ENCODE peak calls at places on chromosomes 5 and 9, in seven cellular contexts. F, C, K, H, W, X and N are unnamed samples.
A peak's percentile ranks its signal among the peaks of the same experiment; 100 is the strongest.

GRCh38 chr5:113034182-113034773 is 57.7 kb downstream of the DCP2 start:
- DNase-seq in F (no peak), C (no peak), K (peak; percentile 90), H (no peak), W (no peak), X (no peak), N (peak; percentile 56)

GRCh38 chr5:137617806-137618205 is 118.1 kb downstream of the KLHL3 start:
- DNase-seq in F (no peak), C (no peak), K (peak; percentile 29), H (no peak), W (no peak), X (no peak), N (peak; percentile 46)

GRCh38 chr5:149445739-149446369 is 66.8 kb upstream of the IL17B start:
- DNase-seq in F (no peak), C (no peak), K (peak; percentile 96), H (no peak), W (no peak), X (no peak), N (peak; percentile 96)

GRCh38 chr5:120394259-120394658 is 69.8 kb upstream of the PRR16 start:
- DNase-seq in F (no peak), C (no peak), K (no peak), H (no peak), W (no peak), X (no peak), N (no peak)

GRCh38 chr5:122902263-122902662 is 56.9 kb downstream of the SNX24 start:
- DNase-seq in F (no peak), C (no peak), K (no peak), H (no peak), W (no peak), X (no peak), N (no peak)

GRCh38 chr9:6230037-6230778 is 14.6 kb downstream of the IL33 start:
- DNase-seq in F (no peak), C (no peak), K (peak; percentile 69), H (no peak), W (no peak), X (no peak), N (no peak)

GRCh38 chr5:50947892-50948683 is 281.7 kb downstream of the PARP8 start:
- DNase-seq in F (no peak), C (no peak), K (no peak), H (no peak), W (no peak), X (no peak), N (no peak)

GRCh38 chr5:1068895-1069719 is 42.8 kb downstream of the SLC12A7 start:
- DNase-seq in F (no peak), C (no peak), K (no peak), H (no peak), W (no peak), X (no peak), N (no peak)

GRCh38 chr9:118183571-118183970 is 479.4 kb downstream of the TLR4 start:
- DNase-seq in F (no peak), C (no peak), K (no peak), H (no peak), W (no peak), X (no peak), N (no peak)

GRCh38 chr9:121057821-121058220 is 7.7 kb upstream of the C5 start:
- DNase-seq in F (no peak), C (no peak), K (no peak), H (no peak), W (no peak), X (no peak), N (no peak)

GRCh38 chr5:80941496-80941895 is 18.7 kb upstream of the RASGRF2 start:
- DNase-seq in F (no peak), C (no peak), K (no peak), H (no peak), W (no peak), X (no peak), N (no peak)

GRCh38 chr5:133440467-133441115 is 171.8 kb downstream of the FSTL4 start:
- DNase-seq in F (no peak), C (no peak), K (no peak), H (no peak), W (no peak), X (no peak), N (no peak)

GRCh38 chr5:122415481-122416120 is 103.6 kb downstream of the SNCAIP start:
- DNase-seq in F (peak; percentile 45), C (peak; percentile 41), K (peak; percentile 86), H (no peak), W (no peak), X (no peak), N (no peak)

GRCh38 chr5:132054031-132054696 is 6.3 kb upstream of the IL3 start:
- DNase-seq in F (no peak), C (no peak), K (no peak), H (no peak), W (no peak), X (no peak), N (peak; percentile 42)

GRCh38 chr5:172109749-172110148 is 78.3 kb downstream of the STK10 start:
- DNase-seq in F (no peak), C (no peak), K (no peak), H (peak; percentile 44), W (no peak), X (no peak), N (no peak)

GRCh38 chr5:7436521-7436920 is 40.6 kb downstream of the ADCY2 start:
- DNase-seq in F (no peak), C (no peak), K (no peak), H (no peak), W (no peak), X (no peak), N (no peak)

GRCh38 chr5:17727212-17727611 is 93.0 kb downstream of the TAF11L14 start:
- DNase-seq in F (no peak), C (no peak), K (no peak), H (no peak), W (no peak), X (no peak), N (no peak)

GRCh38 chr5:139946006-139946405 is 97.1 kb downstream of the NRG2 start:
- DNase-seq in F (no peak), C (no peak), K (no peak), H (no peak), W (no peak), X (no peak), N (no peak)

GRCh38 chr9:134299883-134300282 is 26.4 kb upstream of the RXRA start:
- DNase-seq in F (no peak), C (no peak), K (no peak), H (peak; percentile 31), W (no peak), X (no peak), N (no peak)

GRCh38 chr9:133043449-133044035 is 12.7 kb downstream of the GTF3C5 start:
- DNase-seq in F (no peak), C (no peak), K (no peak), H (no peak), W (no peak), X (no peak), N (no peak)

GRCh38 chr5:54964405-54964804 is 21.0 kb downstream of the ESM1 start:
- DNase-seq in F (no peak), C (no peak), K (no peak), H (no peak), W (no peak), X (no peak), N (no peak)

GRCh38 chr5:89120719-89121118 is 237.7 kb upstream of the MEF2C start:
- DNase-seq in F (no peak), C (no peak), K (peak; percentile 59), H (no peak), W (no peak), X (no peak), N (no peak)

GRCh38 chr9:2109066-2109650 is 94.0 kb downstream of the SMARCA2 start:
- DNase-seq in F (no peak), C (no peak), K (no peak), H (no peak), W (no peak), X (no peak), N (no peak)

GRCh38 chr5:171143926-171144325 is 165.1 kb upstream of the TLX3 start:
- DNase-seq in F (no peak), C (no peak), K (no peak), H (no peak), W (no peak), X (no peak), N (no peak)

GRCh38 chr9:134434896-134435506 is 108.7 kb downstream of the RXRA start:
- DNase-seq in F (peak; percentile 100), C (no peak), K (peak; percentile 99), H (peak; percentile 97), W (no peak), X (no peak), N (peak; percentile 87)

GRCh38 chr5:137254695-137255094 is 244.4 kb downstream of the SPOCK1 start:
- DNase-seq in F (peak; percentile 43), C (no peak), K (peak; percentile 52), H (no peak), W (no peak), X (no peak), N (no peak)

GRCh38 chr5:4570047-4571015 is 569.8 kb upstream of the ADAMTS16 start:
- DNase-seq in F (no peak), C (no peak), K (no peak), H (no peak), W (no peak), X (no peak), N (no peak)

GRCh38 chr5:174316326-174316725 is 270.8 kb downstream of the NSG2 start:
- DNase-seq in F (no peak), C (no peak), K (no peak), H (no peak), W (no peak), X (no peak), N (no peak)

GRCh38 chr9:97854696-97855485 is 1.9 kb downstream of the FOXE1 start:
- DNase-seq in F (no peak), C (no peak), K (no peak), H (no peak), W (no peak), X (no peak), N (no peak)
- H3K9me3 ChIP-seq in F (no peaks in the 10 kb centered on the region), C (no peaks in the 10 kb centered on the region), K (no peaks in the 10 kb centered on the region), H (peaks cover 1% of the 10 kb centered on the region), W (no peaks in the 10 kb centered on the region), X (no peaks in the 10 kb centered on the region), N (peaks cover 6% of the 10 kb centered on the region)

GRCh38 chr5:56176155-56176798 is 56.9 kb downstream of the ANKRD55 start:
- DNase-seq in F (no peak), C (no peak), K (peak; percentile 93), H (no peak), W (no peak), X (no peak), N (no peak)
- H3K27ac ChIP-seq in F (no peak overlapping the region), C (no peak overlapping the region), K (no peak overlapping the region), H (no peak overlapping the region), W (no peak overlapping the region), X (no peak overlapping the region), N (no peak overlapping the region)

DNA sequence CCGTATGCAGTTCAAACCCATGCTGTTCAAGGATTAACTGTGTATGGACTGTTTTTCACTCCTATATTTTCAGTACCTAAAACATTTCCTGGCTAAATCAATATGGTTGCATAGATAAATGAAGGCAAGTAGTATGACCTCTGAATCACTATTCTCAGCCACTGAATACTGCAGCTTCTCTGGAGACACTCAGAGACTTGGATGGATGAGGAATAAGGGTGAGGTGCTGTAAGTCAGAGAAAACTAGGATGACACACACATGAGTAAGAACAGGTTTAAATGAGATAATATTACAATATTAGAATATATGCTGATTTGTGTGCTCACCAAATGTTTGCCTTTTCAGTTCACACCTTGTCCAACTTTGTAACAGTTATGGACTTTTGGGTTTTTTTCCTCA is 26.0 kb upstream of the ANXA1 start:
- DNase-seq in F (no peak), C (no peak), K (no peak), H (no peak), W (no peak), X (no peak), N (no peak)
- H3K4me1 ChIP-seq in F (no peaks in the 10 kb centered on the region), C (no peaks in the 10 kb centered on the region), K (no peaks in the 10 kb centered on the region), H (no peaks in the 10 kb centered on the region), W (no peaks in the 10 kb centered on the region), X (no peaks in the 10 kb centered on the region), N (no peaks in the 10 kb centered on the region)

GRCh38 chr5:100855295-100855694 is 47.8 kb downstream of the ST8SIA4 start:
- DNase-seq in F (no peak), C (no peak), K (no peak), H (no peak), W (no peak), X (no peak), N (no peak)
- H3K9me3 ChIP-seq in F (no peaks in the 10 kb centered on the region), C (no peaks in the 10 kb centered on the region), K (no peaks in the 10 kb centered on the region), H (no peaks in the 10 kb centered on the region), W (no peaks in the 10 kb centered on the region), X (no peaks in the 10 kb centered on the region), N (no peaks in the 10 kb centered on the region)